ENCODE peak calls at places on chromosomes 3 and 15, in four cellular contexts. K is effector memory CD4-positive, alpha-beta T cell; G is A549; S is brain microvascular endothelial cell. X is an unnamed sample.

GRCh38 chr3:138781012-138781470 is 53.7 kb downstream of the PIK3CB start:
- DNase-seq in G (no peak), S (no peak), K (peak; percentile 62), X (no peak)

GRCh38 chr15:51366911-51367310 is 25.5 kb downstream of the GLDN start:
- DNase-seq in K (no peak), G (peak; percentile 82), S (no peak), X (no peak)

GRCh38 chr15:88388702-88389101 is 78.5 kb downstream of the MRPL46 start:
- DNase-seq in K (no peak), S (no peak), G (peak; percentile 90), X (peak; percentile 16)

GRCh38 chr15:29670945-29671307 is 151.3 kb downstream of the TJP1 start:
- DNase-seq in S (peak; percentile 75), K (no peak), G (peak; percentile 99), X (peak; percentile 88)

GRCh38 chr3:99789322-99789721 is 28.3 kb upstream of the CMSS1 start:
- DNase-seq in K (no peak), S (peak; percentile 67), G (peak; percentile 47), X (peak; percentile 18)

GRCh38 chr3:185770071-185770470 is 54.8 kb downstream of the IGF2BP2 start:
- DNase-seq in S (no peak), G (no peak), K (no peak), X (no peak)

GRCh38 chr3:139121513-139122220 is 77.0 kb upstream of the PRR23C start:
- DNase-seq in K (no peak), G (peak; percentile 50), S (peak; percentile 16), X (no peak)

GRCh38 chr3:128698211-128699011 is 27.6 kb upstream of the RAB7A start:
- DNase-seq in K (no peak), S (no peak), G (peak; percentile 52), X (no peak)

GRCh38 chr15:73753250-73754130 is at the start of gene INSYN1:
- DNase-seq in K (no peak), G (no peak), S (no peak), X (no peak)

GRCh38 chr3:113092746-113093145 is 102.0 kb downstream of the GTPBP8 start:
- DNase-seq in G (no peak), K (no peak), S (no peak), X (no peak)

GRCh38 chr3:188287339-188287738 is 133.4 kb downstream of the LPP start:
- DNase-seq in G (no peak), K (no peak), S (no peak), X (no peak)

GRCh38 chr15:66850078-66850991 is 148.3 kb downstream of the SMAD6 start:
- DNase-seq in K (no peak), G (no peak), S (no peak), X (no peak)

GRCh38 chr15:40264321-40265153 is 18.3 kb downstream of the ANKRD63 start:
- DNase-seq in S (no peak), G (no peak), K (no peak), X (no peak)

GRCh38 chr3:42520906-42521305 is 18.5 kb downstream of the VIPR1 start:
- DNase-seq in G (no peak), S (no peak), K (no peak), X (no peak)

GRCh38 chr3:194686816-194687637 is 1.3 kb downstream of the FAM43A start:
- DNase-seq in K (peak; percentile 9), G (no peak), S (no peak), X (no peak)

GRCh38 chr3:46566040-46566631 is at the start of gene LRRC2:
- DNase-seq in K (no peak), G (no peak), S (peak; percentile 67), X (no peak)

GRCh38 chr3:155312781-155313180 is 19.3 kb upstream of the STRIT1 start:
- DNase-seq in G (no peak), S (no peak), K (no peak), X (no peak)
- H3K4me3 ChIP-seq in G (no peak overlapping the region), S (no peak overlapping the region), K (no peak overlapping the region), X (no peak overlapping the region)

GRCh38 chr3:137768021-137768360 is 3.9 kb downstream of the SOX14 start:
- DNase-seq in G (no peak), S (no peak), K (no peak), X (no peak)
- H3K4me3 ChIP-seq in G (peak overlapping the region; percentile 22), S (peak overlapping the region; percentile 9), K (no peak overlapping the region), X (no peak overlapping the region)

DNA sequence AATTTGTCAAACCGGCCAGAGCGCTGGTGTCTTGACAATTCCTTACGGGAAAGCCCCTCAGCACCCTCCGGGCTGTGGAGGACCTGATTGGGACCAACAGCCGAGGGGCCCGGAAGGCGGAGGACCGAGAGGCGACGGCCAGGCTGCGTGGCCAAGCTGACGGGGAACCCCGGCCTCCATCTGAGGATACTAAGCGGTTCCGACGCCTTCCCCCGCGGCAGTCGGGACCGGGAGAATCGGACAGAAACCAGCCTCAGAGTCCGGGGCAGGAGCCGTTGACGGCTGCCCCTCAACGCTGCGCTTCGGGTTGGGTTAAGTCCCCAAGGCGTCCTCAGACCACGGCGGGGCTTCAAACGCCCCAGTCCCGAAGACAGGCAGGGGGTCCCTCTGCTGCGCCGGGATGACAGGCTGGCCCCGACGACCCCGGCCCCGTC is 483 bp downstream of the ALDH1A2 start:
- DNase-seq in G (no peak), S (no peak), K (no peak), X (no peak)
- H3K4me3 ChIP-seq in G (no peak overlapping the region), S (no peak overlapping the region), K (peak overlapping the region; percentile 54), X (peak overlapping the region; percentile 45)

GRCh38 chr3:89179355-89179997 is 72.1 kb downstream of the EPHA3 start:
- DNase-seq in K (no peak), G (no peak), S (peak; percentile 74), X (peak; percentile 9)
- H3K4me3 ChIP-seq in K (no peak overlapping the region), G (no peak overlapping the region), S (no peak overlapping the region), X (no peak overlapping the region)

GRCh38 chr3:127004641-127005397 is 21.9 kb downstream of the PLXNA1 start:
- DNase-seq in S (no peak), G (no peak), K (no peak), X (no peak)

GRCh38 chr3:127003601-127004280 is 20.8 kb downstream of the PLXNA1 start:
- DNase-seq in S (no peak), K (no peak), G (no peak), X (no peak)

GRCh38 chr3:127006781-127007436 is 24.0 kb downstream of the PLXNA1 start:
- DNase-seq in K (no peak), S (no peak), G (no peak), X (no peak)

GRCh38 chr3:127008236-127008635 is 25.3 kb downstream of the PLXNA1 start:
- DNase-seq in S (no peak), K (no peak), G (no peak), X (no peak)

GRCh38 chr3:127005864-127006500 is 23.1 kb downstream of the PLXNA1 start:
- DNase-seq in S (peak; percentile 18), G (no peak), K (no peak), X (no peak)
- H3K4me3 ChIP-seq in S (no peak overlapping the region), G (no peak overlapping the region), K (no peak overlapping the region), X (no peak overlapping the region)

DNA sequence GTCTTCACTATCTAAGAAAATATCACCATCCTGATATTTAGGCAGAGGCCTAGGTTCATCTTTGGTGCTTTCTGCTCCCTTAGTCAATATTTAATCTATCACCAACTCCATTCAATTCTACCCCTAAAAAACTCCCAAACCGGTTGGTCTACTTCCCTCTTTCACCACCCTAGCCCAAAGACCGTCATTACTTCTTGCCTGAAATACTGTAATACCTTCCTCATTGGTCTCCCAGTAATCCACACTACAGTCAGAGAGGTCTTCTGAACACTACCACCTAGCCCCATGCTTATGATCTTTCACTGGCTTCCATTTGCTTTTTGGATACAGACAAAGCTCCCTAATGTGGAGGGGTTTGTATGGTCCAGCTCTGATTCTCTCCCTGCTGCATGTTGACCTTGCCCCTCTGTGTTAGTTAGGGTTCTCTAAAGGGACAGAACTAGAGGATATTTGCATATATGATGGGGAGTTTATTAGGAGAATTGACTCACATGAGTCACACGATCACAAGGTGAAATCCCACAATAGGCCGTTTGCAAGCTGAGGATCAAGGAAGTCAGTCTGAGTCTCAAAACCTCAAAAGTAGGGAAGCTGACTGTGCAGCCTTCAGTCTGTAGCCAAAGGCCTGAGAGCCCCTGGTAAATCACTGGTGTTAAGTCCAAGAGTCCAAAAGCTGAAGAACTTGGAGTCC is 36.4 kb upstream of the ATP2C1 start:
- DNase-seq in K (no peak), G (no peak), S (no peak), X (no peak)
- H3K4me3 ChIP-seq in K (no peak overlapping the region), G (no peak overlapping the region), S (no peak overlapping the region), X (no peak overlapping the region)

GRCh38 chr3:98130421-98130820 is at the start of gene OR5H1:
- DNase-seq in S (no peak), K (no peak), G (no peak), X (no peak)
- H3K4me3 ChIP-seq in S (no peak within 1 kb of the TSS), K (no peak within 1 kb of the TSS), G (no peak within 1 kb of the TSS), X (no peak within 1 kb of the TSS)

X was measured in kidney epithelial cell.